ENCODE peak calls at places on chromosomes 13 and 19, in four cellular contexts. L is CD4-positive, alpha-beta T cell; F is B cell; Z is testis. W is an unnamed sample.

GRCh38 chr13:112898786-112899617 is 70.0 kb upstream of the MCF2L start:
- DNase-seq in Z (no peak), F (no peak), L (no peak), W (no peak)

GRCh38 chr13:111371720-111372119 is 51.3 kb downstream of the TEX29 start:
- DNase-seq in Z (no peak), F (no peak), L (no peak), W (no peak)

GRCh38 chr13:33279414-33279813 is 6.1 kb downstream of the STARD13 start:
- DNase-seq in L (no peak), F (no peak), Z (no peak), W (no peak)

GRCh38 chr19:2214253-2214652 is 21.9 kb downstream of the PLEKHJ1 start:
- DNase-seq in L (no peak), Z (no peak), F (no peak), W (no peak)

GRCh38 chr19:55070755-55071502 is 4.7 kb upstream of the EPS8L1 start:
- DNase-seq in Z (no peak), L (no peak), F (no peak), W (no peak)

GRCh38 chr19:5170329-5170745 is 170.3 kb downstream of the PTPRS start:
- DNase-seq in L (peak; percentile 38), F (peak; percentile 64), Z (no peak), W (no peak)

GRCh38 chr13:112871742-112872141 is 97.3 kb upstream of the MCF2L start:
- DNase-seq in L (no peak), Z (no peak), F (no peak), W (no peak)

GRCh38 chr19:40747536-40747935 is 2.7 kb downstream of the ACTMAP start:
- DNase-seq in L (no peak), F (no peak), Z (no peak), W (no peak)

GRCh38 chr19:8477889-8478288 is 24.6 kb downstream of the PRAM1 start:
- DNase-seq in Z (no peak), L (no peak), F (no peak), W (no peak)

GRCh38 chr19:38497907-38498306 is 64.4 kb downstream of the RYR1 start:
- DNase-seq in F (no peak), Z (no peak), L (no peak), W (no peak)

GRCh38 chr13:46698910-46699460 is 98.0 kb downstream of the ESD start:
- DNase-seq in L (no peak), Z (peak; percentile 23), F (no peak), W (no peak)

GRCh38 chr13:24052547-24052981 is 108.0 kb upstream of the SPATA13 start:
- DNase-seq in F (peak; percentile 4), Z (no peak), L (no peak), W (no peak)

GRCh38 chr13:113915012-113915763 is 51.3 kb upstream of the GAS6 start:
- DNase-seq in Z (no peak), L (no peak), F (no peak), W (no peak)

GRCh38 chr13:53141336-53141735 is 112.7 kb downstream of the OLFM4 start:
- DNase-seq in L (no peak), F (no peak), Z (no peak), W (no peak)

GRCh38 chr19:41871573-41872383 is 5.3 kb upstream of the CD79A start:
- DNase-seq in Z (no peak), F (peak; percentile 66), L (no peak), W (peak; percentile 77)

GRCh38 chr13:99778500-99778899 is 193.1 kb downstream of the ZIC5 start:
- DNase-seq in L (no peak), Z (no peak), F (no peak), W (no peak)

GRCh38 chr13:20053016-20053415 is 94.5 kb downstream of the ZMYM2 start:
- DNase-seq in F (no peak), L (no peak), Z (peak; percentile 84), W (no peak)

GRCh38 chr19:58021541-58022282 is 12.1 kb upstream of the ZSCAN1 start:
- DNase-seq in Z (peak; percentile 80), L (no peak), F (peak; percentile 79), W (peak; percentile 50)

GRCh38 chr13:30892966-30893365 is 13.1 kb upstream of the MEDAG start:
- DNase-seq in F (no peak), L (no peak), Z (peak; percentile 83), W (no peak)

GRCh38 chr19:2970201-2970838 is 7.0 kb upstream of the TLE6 start:
- DNase-seq in Z (no peak), L (no peak), F (no peak), W (no peak)

GRCh38 chr19:6587093-6587820 is 3.7 kb downstream of the CD70 start:
- DNase-seq in Z (no peak), L (no peak), F (peak; percentile 75), W (peak; percentile 39)

GRCh38 chr19:35789195-35789977 is 14.0 kb downstream of the ARHGAP33 start:
- DNase-seq in L (no peak), Z (no peak), F (no peak), W (no peak)

GRCh38 chr13:111929036-111929616 is 137.8 kb upstream of the SOX1 start:
- DNase-seq in L (no peak), F (no peak), Z (no peak), W (no peak)

GRCh38 chr19:29966594-29967249 is 24.7 kb downstream of the URI1 start:
- DNase-seq in F (no peak), L (no peak), Z (no peak), W (no peak)
- TF ChIP-seq CTCF in F (peak; percentile 38), L (peak; percentile 14), Z (no peak), W (peak; percentile 29)

GRCh38 chr13:71285700-71286099 is 581.3 kb downstream of the DACH1 start:
- DNase-seq in F (peak; percentile 8), L (no peak), Z (no peak), W (no peak)
- TF ChIP-seq CTCF in F (no peak), L (no peak), Z (no peak), W (peak; percentile 34)

DNA sequence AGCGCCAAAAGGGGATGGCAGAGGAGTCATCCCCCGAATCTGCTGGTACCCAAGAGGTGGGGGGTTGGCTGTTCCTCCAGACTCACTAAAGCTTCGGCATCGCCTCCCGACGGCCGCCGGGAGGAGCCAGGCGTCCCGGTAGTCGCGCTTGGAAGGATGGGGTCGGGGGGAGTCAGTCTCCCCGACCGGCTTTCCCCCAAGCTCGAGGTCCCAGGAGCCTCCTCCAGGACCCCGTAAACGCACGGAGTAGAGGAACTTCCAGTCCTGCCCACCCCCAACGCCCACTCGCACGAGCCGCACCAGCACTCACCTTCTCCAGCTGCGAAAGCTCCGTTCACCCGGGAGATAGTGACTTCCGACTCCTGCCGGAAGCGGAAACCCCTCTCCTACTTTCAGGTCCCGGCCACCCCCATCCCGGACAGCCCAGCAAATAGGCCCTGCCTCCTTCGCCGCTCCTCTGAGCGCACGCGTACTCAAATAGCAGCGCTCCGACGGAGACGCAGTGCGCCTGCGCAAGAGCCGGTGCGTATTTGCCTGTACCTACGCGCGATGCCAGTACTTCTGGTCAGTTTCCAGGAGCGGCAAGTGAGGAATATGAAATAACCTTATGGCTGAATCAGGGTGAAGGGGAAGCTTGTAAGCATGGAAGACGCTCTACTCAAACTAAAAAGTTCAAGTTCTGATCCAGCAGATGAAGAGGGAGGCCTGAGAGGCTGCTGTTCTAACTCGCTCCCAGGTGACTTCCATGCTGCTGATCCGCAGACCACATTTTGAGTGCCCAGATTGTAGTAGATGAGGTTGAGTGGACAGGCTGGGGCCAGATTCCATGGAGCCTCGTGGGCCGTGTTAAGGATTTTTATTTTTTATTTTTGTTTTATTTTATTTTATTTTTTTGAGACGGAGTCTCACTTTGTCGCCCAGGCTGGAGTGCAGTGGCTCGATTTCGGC is at the start of gene ELOF1:
- DNase-seq in Z (peak; percentile 99), F (peak; percentile 97), L (peak; percentile 90), W (peak; percentile 97)
- TF ChIP-seq CTCF in Z (no peak), F (no peak), L (no peak), W (peak; percentile 10)

GRCh38 chr19:56222901-56223300 is 20.8 kb downstream of the ZSCAN5C start:
- DNase-seq in F (no peak), L (no peak), Z (no peak), W (no peak)

GRCh38 chr19:56221851-56222250 is 19.8 kb downstream of the ZSCAN5C start:
- DNase-seq in Z (no peak), F (no peak), L (no peak), W (no peak)

DNA sequence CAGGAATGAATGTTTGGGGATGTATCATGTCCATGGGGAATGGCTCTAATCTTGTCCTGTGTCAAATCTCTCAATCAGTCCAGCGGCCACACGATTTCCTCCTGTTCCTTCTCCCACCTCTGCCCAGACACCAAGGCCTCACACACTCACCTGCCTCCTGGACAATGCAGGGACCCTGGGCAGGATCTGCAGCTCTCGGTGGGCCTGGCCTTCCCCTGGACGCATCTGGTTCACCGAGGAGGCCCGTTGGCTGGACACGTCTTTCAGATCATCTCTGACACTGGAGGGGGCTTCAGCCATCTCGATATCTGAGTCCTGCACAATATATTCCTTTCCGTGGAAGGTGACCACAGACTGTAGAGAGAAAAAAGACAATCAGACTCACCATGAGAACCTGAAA is 21.4 kb downstream of the ZSCAN5C start:
- DNase-seq in L (no peak), F (no peak), Z (no peak), W (no peak)
- TF ChIP-seq CTCF in L (no peak), F (no peak), Z (no peak), W (no peak)

DNA sequence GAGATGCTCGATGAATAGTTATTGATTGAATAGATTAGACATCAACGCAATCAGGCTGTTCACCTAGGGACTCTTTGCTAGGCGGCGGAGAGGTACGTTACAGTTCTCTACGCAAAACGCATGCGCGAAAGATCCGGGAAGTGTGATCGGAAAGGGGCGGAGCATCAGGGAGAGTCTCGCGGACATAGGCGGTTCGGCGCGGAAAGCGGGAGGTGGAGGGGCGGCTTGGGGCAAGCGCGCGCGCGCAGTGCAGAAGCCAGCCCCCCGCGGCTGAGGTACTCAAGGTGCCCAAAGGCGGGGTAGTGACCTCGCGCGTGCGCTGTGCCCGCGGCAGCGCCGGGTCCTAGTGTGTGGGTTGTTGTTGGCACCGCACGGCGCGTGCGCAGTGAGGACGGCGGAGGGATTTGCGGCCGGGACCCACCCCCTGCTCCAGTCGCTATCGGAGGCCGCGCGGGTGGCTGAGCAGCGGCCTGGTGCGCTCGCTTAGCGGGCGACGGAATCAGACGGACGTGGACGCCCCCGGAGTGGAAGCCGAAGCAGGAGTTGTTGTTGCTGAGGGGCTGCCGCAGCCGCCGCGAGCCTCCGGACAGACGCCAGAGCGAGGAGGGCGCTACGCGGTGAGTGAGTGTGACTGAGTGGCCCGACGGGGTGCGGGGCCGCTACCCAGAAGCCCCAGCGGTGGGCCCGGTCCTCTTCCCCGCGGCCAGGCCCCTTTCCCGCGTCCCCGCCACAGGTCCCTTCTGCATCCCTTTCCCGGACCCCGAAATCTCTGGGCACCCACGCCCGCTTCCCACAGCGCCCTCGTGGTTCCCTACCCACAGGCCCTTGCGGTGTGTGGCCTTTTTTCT is at the start of gene SNRNP70:
- DNase-seq in Z (peak; percentile 98), L (peak; percentile 97), F (peak; percentile 100), W (peak; percentile 99)
- TF ChIP-seq CTCF in Z (no peak), L (no peak), F (no peak), W (no peak)